ENCODE peak calls at places on chromosomes 6 and 20, in eight cellular contexts. X, B, G, F, D, N, W and S are unnamed samples.

GRCh38 chr6:147738516-147739187 is 230.2 kb downstream of the SAMD5 start:
- DNase-seq in X (no peak), B (no peak), G (no peak), F (no peak), D (no peak), N (peak; percentile 55), W (no peak), S (no peak)

GRCh38 chr6:154954352-154954751 is 40.8 kb upstream of the TIAM2 start:
- DNase-seq in X (no peak), B (no peak), G (no peak), F (no peak), D (no peak), N (no peak), W (no peak), S (no peak)

GRCh38 chr20:4484431-4485057 is 237.2 kb upstream of the PRND start:
- DNase-seq in X (no peak), B (no peak), G (no peak), F (no peak), D (no peak), N (no peak), W (no peak), S (no peak)

GRCh38 chr20:45892828-45893500 is 1.8 kb downstream of the CTSA start:
- DNase-seq in X (no peak), B (no peak), G (peak; percentile 39), F (no peak), D (peak; percentile 59), N (no peak), W (no peak), S (no peak)

GRCh38 chr6:29834564-29835436 is 7.2 kb downstream of the HLA-G start:
- DNase-seq in X (no peak), B (no peak), G (peak; percentile 44), F (no peak), D (no peak), N (peak; percentile 67), W (no peak), S (no peak)

GRCh38 chr6:28981833-28982475 is 23.2 kb downstream of the ZNF311 start:
- DNase-seq in X (peak; percentile 72), B (peak; percentile 79), G (peak; percentile 55), F (peak; percentile 41), D (peak; percentile 71), N (peak; percentile 86), W (peak; percentile 69), S (peak; percentile 58)

GRCh38 chr20:61907081-61907891 is 158.4 kb downstream of the TAF4 start:
- DNase-seq in X (no peak), B (no peak), G (no peak), F (no peak), D (no peak), N (no peak), W (no peak), S (no peak)

GRCh38 chr6:971981-972640 is 279.2 kb upstream of the EXOC2 start:
- DNase-seq in X (no peak), B (no peak), G (no peak), F (no peak), D (no peak), N (peak; percentile 85), W (no peak), S (no peak)

GRCh38 chr6:163404825-163405265 is 9.7 kb upstream of the QKI start:
- DNase-seq in X (no peak), B (no peak), G (no peak), F (no peak), D (no peak), N (no peak), W (peak; percentile 43), S (no peak)

GRCh38 chr6:157631838-157632237 is 191.2 kb upstream of the SNX9 start:
- DNase-seq in X (no peak), B (no peak), G (no peak), F (no peak), D (no peak), N (no peak), W (no peak), S (no peak)

GRCh38 chr20:54197621-54198604 is 10.0 kb upstream of the PFDN4 start:
- DNase-seq in X (no peak), B (no peak), G (no peak), F (no peak), D (peak; percentile 78), N (peak; percentile 51), W (no peak), S (no peak)

GRCh38 chr6:160042788-160043301 is 74.0 kb downstream of the IGF2R start:
- DNase-seq in X (no peak), B (no peak), G (no peak), F (peak; percentile 35), D (peak; percentile 63), N (peak; percentile 78), W (no peak), S (no peak)

GRCh38 chr6:103872683-103873082 is 987.0 kb downstream of the HACE1 start:
- DNase-seq in X (no peak), B (no peak), G (no peak), F (no peak), D (no peak), N (no peak), W (no peak), S (no peak)

GRCh38 chr20:62355527-62356142 is 11.5 kb downstream of the LAMA5 start:
- DNase-seq in X (no peak), B (no peak), G (no peak), F (no peak), D (no peak), N (no peak), W (peak; percentile 28), S (no peak)

GRCh38 chr6:37225350-37226169 is 32.0 kb upstream of the TBC1D22B start:
- DNase-seq in X (no peak), B (no peak), G (no peak), F (no peak), D (no peak), N (no peak), W (no peak), S (no peak)

GRCh38 chr20:38706482-38706881 is 17.8 kb upstream of the SLC32A1 start:
- DNase-seq in X (no peak), B (no peak), G (no peak), F (no peak), D (no peak), N (no peak), W (no peak), S (no peak)

GRCh38 chr6:53066059-53066406 is 829 bp downstream of the FBXO9 start:
- DNase-seq in X (no peak), B (no peak), G (peak; percentile 7), F (no peak), D (peak; percentile 40), N (peak; percentile 67), W (peak; percentile 55), S (no peak)

GRCh38 chr6:1756472-1757129 is 146.9 kb downstream of the FOXC1 start:
- DNase-seq in X (no peak), B (no peak), G (no peak), F (no peak), D (no peak), N (no peak), W (no peak), S (no peak)

GRCh38 chr20:35173576-35174192 is 1.8 kb downstream of the PROCR start:
- DNase-seq in X (no peak), B (no peak), G (no peak), F (no peak), D (no peak), N (no peak), W (no peak), S (no peak)

GRCh38 chr6:33633462-33634158 is 12.5 kb downstream of the ITPR3 start:
- DNase-seq in X (no peak), B (no peak), G (peak; percentile 45), F (no peak), D (peak; percentile 75), N (peak; percentile 89), W (peak; percentile 68), S (no peak)

GRCh38 chr20:56316051-56316450 is 42.7 kb upstream of the FAM210B start:
- DNase-seq in X (no peak), B (no peak), G (no peak), F (no peak), D (no peak), N (no peak), W (no peak), S (no peak)

GRCh38 chr6:4664117-4664626 is 112.0 kb upstream of the CDYL start:
- DNase-seq in X (peak; percentile 68), B (no peak), G (no peak), F (no peak), D (no peak), N (peak; percentile 19), W (peak; percentile 28), S (peak; percentile 78)

GRCh38 chr6:21360353-21360752 is 233.2 kb upstream of the SOX4 start:
- DNase-seq in X (no peak), B (no peak), G (no peak), F (no peak), D (no peak), N (no peak), W (no peak), S (no peak)

GRCh38 chr20:59322813-59323469 is 22.5 kb downstream of the EDN3 start:
- DNase-seq in X (no peak), B (no peak), G (no peak), F (no peak), D (no peak), N (peak; percentile 57), W (no peak), S (no peak)

GRCh38 chr6:150417899-150418824 is 49.4 kb downstream of the IYD start:
- DNase-seq in X (no peak), B (no peak), G (no peak), F (peak; percentile 83), D (peak; percentile 83), N (peak; percentile 92), W (peak; percentile 6), S (peak; percentile 63)

GRCh38 chr6:90701146-90701781 is 114.4 kb upstream of the MAP3K7 start:
- DNase-seq in X (no peak), B (no peak), G (no peak), F (no peak), D (no peak), N (no peak), W (no peak), S (no peak)

GRCh38 chr20:24842591-24843442 is 106.3 kb upstream of the CST7 start:
- DNase-seq in X (no peak), B (no peak), G (no peak), F (no peak), D (no peak), N (peak; percentile 51), W (no peak), S (no peak)

GRCh38 chr6:108610270-108610839 is 49.6 kb downstream of the FOXO3 start:
- DNase-seq in X (no peak), B (no peak), G (no peak), F (no peak), D (no peak), N (no peak), W (no peak), S (no peak)

GRCh38 chr20:10848810-10849370 is 175.1 kb upstream of the JAG1 start:
- DNase-seq in X (no peak), B (no peak), G (no peak), F (peak; percentile 65), D (peak; percentile 63), N (peak; percentile 94), W (no peak), S (peak; percentile 92)

GRCh38 chr6:7171119-7171518 is 63.4 kb downstream of the RREB1 start:
- DNase-seq in X (no peak), B (no peak), G (no peak), F (no peak), D (no peak), N (no peak), W (no peak), S (no peak)

GRCh38 chr6:36692220-36692619 is 5.4 kb upstream of the RAB44 start:
- DNase-seq in X (no peak), B (no peak), G (no peak), F (no peak), D (no peak), N (no peak), W (no peak), S (no peak)

GRCh38 chr6:151015320-151015719 is 149.8 kb downstream of the MTHFD1L start:
- DNase-seq in X (no peak), B (no peak), G (no peak), F (no peak), D (no peak), N (no peak), W (no peak), S (no peak)

GRCh38 chr6:84078335-84078734 is 44.8 kb downstream of the MRAP2 start:
- DNase-seq in X (no peak), B (no peak), G (no peak), F (no peak), D (no peak), N (no peak), W (no peak), S (no peak)

GRCh38 chr6:134911532-134911931 is 38.4 kb downstream of the ALDH8A1 start:
- DNase-seq in X (no peak), B (no peak), G (no peak), F (no peak), D (peak; percentile 75), N (peak; percentile 54), W (no peak), S (peak; percentile 68)